ENCODE peak calls at places on chromosomes 5 and 9, in four cellular contexts. Y is colonic mucosa, O is HCT116, G is body of pancreas. T is an unnamed sample.

GRCh38 chr5:10254686-10255085 is 4.6 kb downstream of the CCT5 start:
- DNase-seq in Y (no peak), O (no peak), G (no peak), T (no peak)

GRCh38 chr5:177552839-177553455 is 1.4 kb downstream of the FAM193B start:
- DNase-seq in Y (no peak), O (no peak), G (no peak), T (peak; percentile 58)

GRCh38 chr5:170475269-170476000 is 28.4 kb upstream of the KCNIP1 start:
- DNase-seq in Y (no peak), O (no peak), G (no peak), T (no peak)

GRCh38 chr5:95673076-95673475 is 9.7 kb downstream of the SPATA9 start:
- DNase-seq in Y (no peak), O (no peak), G (peak; percentile 14), T (no peak)

GRCh38 chr9:112111461-112111860 is 63.6 kb downstream of the SUSD1 start:
- DNase-seq in Y (peak; percentile 14), O (no peak), G (no peak), T (no peak)

GRCh38 chr5:77316871-77317661 is 106.6 kb downstream of the PDE8B start:
- DNase-seq in Y (no peak), O (no peak), G (no peak), T (no peak)

GRCh38 chr5:71865665-71866320 is 146.7 kb downstream of the CARTPT start:
- DNase-seq in Y (no peak), O (no peak), G (no peak), T (no peak)

GRCh38 chr9:109599131-109599530 is 101.0 kb upstream of the PTPN3 start:
- DNase-seq in Y (no peak), O (no peak), G (no peak), T (no peak)

GRCh38 chr5:169287529-169287928 is 13.4 kb downstream of the SLIT3 start:
- DNase-seq in Y (no peak), O (no peak), G (no peak), T (no peak)

GRCh38 chr9:83327323-83327722 is 210.9 kb downstream of the FRMD3 start:
- DNase-seq in Y (no peak), O (no peak), G (no peak), T (no peak)

GRCh38 chr5:55986931-55987330 is 7.8 kb downstream of the IL6ST start:
- DNase-seq in Y (no peak), O (no peak), G (no peak), T (no peak)

GRCh38 chr5:15064396-15064795 is 192.8 kb upstream of the ANKH start:
- DNase-seq in Y (no peak), O (no peak), G (no peak), T (no peak)

GRCh38 chr9:131266301-131267229 is 9.7 kb downstream of the FAM78A start:
- DNase-seq in Y (no peak), O (no peak), G (no peak), T (no peak)

GRCh38 chr9:18238752-18239151 is 235.2 kb upstream of the ADAMTSL1 start:
- DNase-seq in Y (no peak), O (no peak), G (no peak), T (no peak)

GRCh38 chr9:18238254-18238653 is 235.7 kb upstream of the ADAMTSL1 start:
- DNase-seq in Y (no peak), O (no peak), G (no peak), T (no peak)

GRCh38 chr9:18236336-18236735 is 237.6 kb upstream of the ADAMTSL1 start:
- DNase-seq in Y (no peak), O (no peak), G (no peak), T (no peak)

GRCh38 chr9:18235181-18235908 is 238.6 kb upstream of the ADAMTSL1 start:
- DNase-seq in Y (no peak), O (no peak), G (no peak), T (no peak)

DNA sequence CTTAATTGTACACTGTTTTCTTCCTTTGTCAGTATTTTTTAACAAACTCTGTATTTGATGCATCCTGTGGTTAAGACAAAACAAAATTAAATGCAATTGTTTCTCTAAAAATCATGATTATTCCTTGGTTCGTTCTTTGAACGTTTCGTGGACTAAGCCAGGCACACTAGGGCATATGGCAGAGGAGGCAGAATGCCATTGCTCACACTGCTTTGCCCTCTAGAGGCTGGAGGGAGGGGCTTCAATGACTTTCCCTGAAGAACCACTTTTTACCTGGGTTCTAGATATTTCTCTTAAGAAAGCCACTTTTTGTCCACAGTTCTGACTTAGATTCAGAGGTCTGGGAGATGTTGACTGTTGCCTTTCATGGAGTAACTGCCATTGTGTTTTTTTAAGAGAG is 236.2 kb upstream of the ADAMTSL1 start:
- DNase-seq in Y (no peak), O (no peak), G (no peak), T (no peak)
- H3K4me1 ChIP-seq in Y (no peaks in the 10 kb centered on the region), O (peaks cover 3% of the 10 kb centered on the region), G (no peaks in the 10 kb centered on the region), T (no peaks in the 10 kb centered on the region)

GRCh38 chr9:35517136-35517535 is 27.2 kb downstream of the RUSC2 start:
- DNase-seq in Y (no peak), O (no peak), G (no peak), T (no peak)
- H3K4me1 ChIP-seq in Y (no peaks in the 10 kb centered on the region), O (peaks cover 78% of the 10 kb centered on the region), G (peaks cover 63% of the 10 kb centered on the region), T (no peaks in the 10 kb centered on the region)

GRCh38 chr5:83498585-83498984 is 27.0 kb downstream of the VCAN start:
- DNase-seq in Y (no peak), O (no peak), G (no peak), T (no peak)
- H3K4me1 ChIP-seq in Y (no peaks in the 10 kb centered on the region), O (no peaks in the 10 kb centered on the region), G (no peaks in the 10 kb centered on the region), T (no peaks in the 10 kb centered on the region)

GRCh38 chr5:68220914-68221313 is 5.4 kb downstream of the PIK3R1 start:
- DNase-seq in Y (no peak), O (no peak), G (no peak), T (no peak)
- H3K4me1 ChIP-seq in Y (peaks cover 5% of the 10 kb centered on the region), O (peaks cover 15% of the 10 kb centered on the region), G (peaks cover 45% of the 10 kb centered on the region), T (peaks cover 20% of the 10 kb centered on the region)

GRCh38 chr5:151667083-151667482 is 19.6 kb downstream of the SPARC start:
- DNase-seq in Y (no peak), O (no peak), G (no peak), T (no peak)
- H3K4me1 ChIP-seq in Y (peaks cover 9% of the 10 kb centered on the region), O (peaks cover 43% of the 10 kb centered on the region), G (peaks cover 31% of the 10 kb centered on the region), T (no peaks in the 10 kb centered on the region)

T was measured in HAP-1.